ENCODE peak calls at places on chromosomes 2 and 18, in eight cellular contexts. One of them, this sample, is unnamed.
A peak's percentile ranks its signal among the peaks of the same experiment; 100 is the strongest.

GRCh38 chr2:65354773-65355172 is 77.6 kb downstream of the SPRED2 start:
- DNase-seq in fibroblast of lung: no peak
- DNase-seq in heart right ventricle: no peak
- DNase-seq in right lobe of liver: no peak
- DNase-seq in mucosa of descending colon: no peak
- DNase-seq in body of pancreas: no peak
- DNase-seq in neural progenitor cell: no peak
- DNase-seq in cardiac muscle cell: no peak
- DNase-seq in this sample: no peak

GRCh38 chr2:45930396-45930792 is 278.9 kb downstream of the PRKCE start:
- DNase-seq in heart right ventricle: no peak
- DNase-seq in neural progenitor cell: no peak
- DNase-seq in right lobe of liver: no peak
- DNase-seq in body of pancreas: no peak
- DNase-seq in fibroblast of lung: no peak
- DNase-seq in cardiac muscle cell: peak; percentile 54
- DNase-seq in mucosa of descending colon: no peak
- DNase-seq in this sample: peak; percentile 51

GRCh38 chr2:218570850-218571249 is 2.2 kb downstream of the CNOT9 start:
- DNase-seq in neural progenitor cell: no peak
- DNase-seq in heart right ventricle: no peak
- DNase-seq in fibroblast of lung: peak; percentile 33
- DNase-seq in right lobe of liver: no peak
- DNase-seq in mucosa of descending colon: no peak
- DNase-seq in body of pancreas: no peak
- DNase-seq in cardiac muscle cell: peak; percentile 10
- DNase-seq in this sample: no peak

GRCh38 chr2:226575928-226576327 is 223.7 kb downstream of the IRS1 start:
- DNase-seq in neural progenitor cell: no peak
- DNase-seq in cardiac muscle cell: no peak
- DNase-seq in fibroblast of lung: peak; percentile 46
- DNase-seq in body of pancreas: no peak
- DNase-seq in mucosa of descending colon: no peak
- DNase-seq in right lobe of liver: no peak
- DNase-seq in heart right ventricle: no peak
- DNase-seq in this sample: no peak

GRCh38 chr2:229041691-229042090 is 229.4 kb downstream of the PID1 start:
- DNase-seq in fibroblast of lung: no peak
- DNase-seq in neural progenitor cell: no peak
- DNase-seq in cardiac muscle cell: no peak
- DNase-seq in heart right ventricle: no peak
- DNase-seq in body of pancreas: no peak
- DNase-seq in right lobe of liver: no peak
- DNase-seq in mucosa of descending colon: no peak
- DNase-seq in this sample: no peak

GRCh38 chr2:227201806-227202205 is 37.4 kb downstream of the COL4A3 start:
- DNase-seq in right lobe of liver: no peak
- DNase-seq in mucosa of descending colon: no peak
- DNase-seq in cardiac muscle cell: no peak
- DNase-seq in neural progenitor cell: no peak
- DNase-seq in body of pancreas: no peak
- DNase-seq in fibroblast of lung: no peak
- DNase-seq in heart right ventricle: no peak
- DNase-seq in this sample: no peak

GRCh38 chr18:9520666-9521065 is 45.4 kb downstream of the RALBP1 start:
- DNase-seq in body of pancreas: no peak
- DNase-seq in fibroblast of lung: peak; percentile 31
- DNase-seq in cardiac muscle cell: peak; percentile 47
- DNase-seq in heart right ventricle: no peak
- DNase-seq in mucosa of descending colon: no peak
- DNase-seq in right lobe of liver: no peak
- DNase-seq in neural progenitor cell: no peak
- DNase-seq in this sample: no peak

GRCh38 chr2:136422512-136422911 is 304.6 kb upstream of the CXCR4 start:
- DNase-seq in right lobe of liver: no peak
- DNase-seq in fibroblast of lung: no peak
- DNase-seq in heart right ventricle: no peak
- DNase-seq in mucosa of descending colon: no peak
- DNase-seq in body of pancreas: no peak
- DNase-seq in cardiac muscle cell: no peak
- DNase-seq in neural progenitor cell: no peak
- DNase-seq in this sample: no peak

GRCh38 chr2:38959938-38960608 is 70.4 kb downstream of the ARHGEF33 start:
- DNase-seq in cardiac muscle cell: peak; percentile 96
- DNase-seq in mucosa of descending colon: peak; percentile 76
- DNase-seq in heart right ventricle: peak; percentile 62
- DNase-seq in fibroblast of lung: peak; percentile 88
- DNase-seq in neural progenitor cell: peak; percentile 90
- DNase-seq in body of pancreas: peak; percentile 82
- DNase-seq in right lobe of liver: peak; percentile 77
- DNase-seq in this sample: no peak

GRCh38 chr2:80048296-80048695 is 256.3 kb downstream of the LRRTM1 start:
- DNase-seq in mucosa of descending colon: no peak
- DNase-seq in heart right ventricle: no peak
- DNase-seq in body of pancreas: no peak
- DNase-seq in right lobe of liver: no peak
- DNase-seq in fibroblast of lung: no peak
- DNase-seq in neural progenitor cell: no peak
- DNase-seq in cardiac muscle cell: no peak
- DNase-seq in this sample: no peak

GRCh38 chr2:2947406-2947805 is 430.2 kb downstream of the EIPR1 start:
- DNase-seq in neural progenitor cell: no peak
- DNase-seq in fibroblast of lung: no peak
- DNase-seq in right lobe of liver: no peak
- DNase-seq in heart right ventricle: no peak
- DNase-seq in cardiac muscle cell: no peak
- DNase-seq in body of pancreas: no peak
- DNase-seq in mucosa of descending colon: no peak
- DNase-seq in this sample: no peak
- H3K9me3 ChIP-seq in neural progenitor cell: no peaks in the 10 kb centered on the region
- H3K9me3 ChIP-seq in fibroblast of lung: no peaks in the 10 kb centered on the region
- H3K9me3 ChIP-seq in right lobe of liver: no peaks in the 10 kb centered on the region
- H3K9me3 ChIP-seq in heart right ventricle: peaks cover 8% of the 10 kb centered on the region
- H3K9me3 ChIP-seq in cardiac muscle cell: no peaks in the 10 kb centered on the region
- H3K9me3 ChIP-seq in body of pancreas: no peaks in the 10 kb centered on the region
- H3K9me3 ChIP-seq in mucosa of descending colon: peaks cover 26% of the 10 kb centered on the region
- H3K9me3 ChIP-seq in this sample: no peaks in the 10 kb centered on the region

GRCh38 chr18:816088-816653 is 4.1 kb upstream of the YES1 start:
- DNase-seq in heart right ventricle: no peak
- DNase-seq in neural progenitor cell: no peak
- DNase-seq in right lobe of liver: no peak
- DNase-seq in body of pancreas: no peak
- DNase-seq in fibroblast of lung: no peak
- DNase-seq in cardiac muscle cell: no peak
- DNase-seq in mucosa of descending colon: no peak
- DNase-seq in this sample: no peak

GRCh38 chr18:812673-813404 is 797 bp upstream of the YES1 start:
- DNase-seq in fibroblast of lung: peak; percentile 83
- DNase-seq in cardiac muscle cell: peak; percentile 95
- DNase-seq in mucosa of descending colon: peak; percentile 82
- DNase-seq in body of pancreas: peak; percentile 75
- DNase-seq in neural progenitor cell: peak; percentile 81
- DNase-seq in heart right ventricle: peak; percentile 81
- DNase-seq in right lobe of liver: peak; percentile 77
- DNase-seq in this sample: peak; percentile 59

GRCh38 chr18:813405-814071 is 1.5 kb upstream of the YES1 start:
- DNase-seq in neural progenitor cell: no peak
- DNase-seq in mucosa of descending colon: no peak
- DNase-seq in body of pancreas: no peak
- DNase-seq in heart right ventricle: no peak
- DNase-seq in fibroblast of lung: no peak
- DNase-seq in cardiac muscle cell: peak; percentile 47
- DNase-seq in right lobe of liver: no peak
- DNase-seq in this sample: no peak

GRCh38 chr18:815353-815752 is 3.3 kb upstream of the YES1 start:
- DNase-seq in cardiac muscle cell: no peak
- DNase-seq in body of pancreas: no peak
- DNase-seq in heart right ventricle: no peak
- DNase-seq in neural progenitor cell: no peak
- DNase-seq in fibroblast of lung: no peak
- DNase-seq in right lobe of liver: no peak
- DNase-seq in mucosa of descending colon: no peak
- DNase-seq in this sample: no peak

DNA sequence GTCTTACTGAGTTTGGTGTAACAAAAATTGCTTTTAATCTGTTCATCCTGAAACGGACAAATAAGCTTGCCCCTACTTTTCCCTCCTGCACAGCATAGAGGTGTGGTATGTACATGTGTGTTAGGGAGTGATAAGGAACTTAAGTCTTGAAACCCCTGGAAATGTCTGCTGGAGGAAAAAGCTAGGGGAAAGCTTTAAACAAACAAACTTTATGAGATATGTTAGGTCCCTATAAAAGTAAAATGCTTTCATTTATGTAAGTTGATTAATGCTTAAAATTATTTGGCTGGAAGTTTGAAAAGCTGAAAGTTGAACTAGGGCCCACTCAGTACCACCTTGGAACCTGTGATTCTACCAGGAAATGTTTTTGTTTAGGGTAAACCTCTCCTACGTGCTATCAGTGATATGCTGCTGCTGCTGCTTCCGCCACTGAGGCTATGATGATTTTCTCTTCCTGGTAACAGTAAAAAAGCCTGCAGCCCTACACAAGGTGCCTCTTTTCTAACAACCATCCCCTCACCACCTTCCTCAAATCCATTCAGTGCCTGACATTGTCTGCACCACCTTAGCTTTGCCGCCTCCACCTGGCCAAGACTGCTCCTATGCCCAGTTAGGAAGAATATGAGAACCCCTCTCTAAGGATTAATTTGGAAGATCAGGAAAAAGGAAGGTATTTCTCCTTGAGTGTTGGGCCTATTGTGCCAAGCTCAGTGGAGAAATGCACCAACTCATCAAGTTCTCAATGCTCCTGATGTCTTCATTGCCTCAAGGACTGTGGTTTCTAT is 2.5 kb upstream of the YES1 start:
- DNase-seq in cardiac muscle cell: no peak
- DNase-seq in body of pancreas: no peak
- DNase-seq in fibroblast of lung: no peak
- DNase-seq in neural progenitor cell: no peak
- DNase-seq in right lobe of liver: no peak
- DNase-seq in mucosa of descending colon: no peak
- DNase-seq in heart right ventricle: no peak
- DNase-seq in this sample: no peak
- TF ChIP-seq CTCF in cardiac muscle cell: no peak
- TF ChIP-seq CTCF in body of pancreas: no peak
- TF ChIP-seq CTCF in fibroblast of lung: no peak
- TF ChIP-seq CTCF in neural progenitor cell: no peak
- TF ChIP-seq CTCF in right lobe of liver: no peak
- TF ChIP-seq CTCF in mucosa of descending colon: no peak
- TF ChIP-seq CTCF in heart right ventricle: no peak
- TF ChIP-seq CTCF in this sample: no peak

GRCh38 chr18:65988972-65989371 is 238.2 kb downstream of the CDH7 start:
- DNase-seq in mucosa of descending colon: no peak
- DNase-seq in cardiac muscle cell: no peak
- DNase-seq in body of pancreas: no peak
- DNase-seq in neural progenitor cell: no peak
- DNase-seq in fibroblast of lung: no peak
- DNase-seq in heart right ventricle: no peak
- DNase-seq in right lobe of liver: no peak
- DNase-seq in this sample: no peak

GRCh38 chr18:65990944-65991708 is 240.3 kb downstream of the CDH7 start:
- DNase-seq in body of pancreas: no peak
- DNase-seq in neural progenitor cell: no peak
- DNase-seq in fibroblast of lung: no peak
- DNase-seq in mucosa of descending colon: no peak
- DNase-seq in right lobe of liver: no peak
- DNase-seq in heart right ventricle: no peak
- DNase-seq in cardiac muscle cell: no peak
- DNase-seq in this sample: no peak

GRCh38 chr18:65990174-65990690 is 239.4 kb downstream of the CDH7 start:
- DNase-seq in cardiac muscle cell: no peak
- DNase-seq in heart right ventricle: no peak
- DNase-seq in body of pancreas: no peak
- DNase-seq in neural progenitor cell: no peak
- DNase-seq in right lobe of liver: no peak
- DNase-seq in fibroblast of lung: no peak
- DNase-seq in mucosa of descending colon: no peak
- DNase-seq in this sample: no peak

GRCh38 chr18:65983750-65984149 is 232.9 kb downstream of the CDH7 start:
- DNase-seq in right lobe of liver: no peak
- DNase-seq in body of pancreas: no peak
- DNase-seq in mucosa of descending colon: no peak
- DNase-seq in neural progenitor cell: peak; percentile 6
- DNase-seq in cardiac muscle cell: no peak
- DNase-seq in fibroblast of lung: no peak
- DNase-seq in heart right ventricle: no peak
- DNase-seq in this sample: no peak

DNA sequence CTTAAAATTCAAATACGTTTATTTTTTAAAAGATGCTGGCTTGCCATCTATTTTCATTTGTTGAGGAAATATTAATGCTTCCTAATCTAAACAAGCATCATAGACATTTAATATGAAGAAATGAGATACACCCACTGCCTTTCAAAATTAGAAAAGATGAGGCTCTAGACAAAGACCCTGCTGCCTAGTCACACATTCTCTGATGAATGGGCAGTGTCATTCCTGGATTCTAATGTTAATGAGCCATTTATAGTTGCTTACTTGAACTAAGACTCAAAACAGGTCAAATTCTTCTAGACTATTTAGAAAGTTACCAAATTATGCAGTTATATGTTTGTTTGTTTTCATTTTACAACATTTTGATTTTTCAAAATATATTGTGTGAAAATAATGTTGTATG is 237.6 kb downstream of the CDH7 start:
- DNase-seq in cardiac muscle cell: no peak
- DNase-seq in heart right ventricle: no peak
- DNase-seq in right lobe of liver: no peak
- DNase-seq in neural progenitor cell: no peak
- DNase-seq in mucosa of descending colon: no peak
- DNase-seq in fibroblast of lung: no peak
- DNase-seq in body of pancreas: no peak
- DNase-seq in this sample: no peak
- H3K9me3 ChIP-seq in cardiac muscle cell: no peaks in the 10 kb centered on the region
- H3K9me3 ChIP-seq in heart right ventricle: no peaks in the 10 kb centered on the region
- H3K9me3 ChIP-seq in right lobe of liver: no peaks in the 10 kb centered on the region
- H3K9me3 ChIP-seq in neural progenitor cell: no peaks in the 10 kb centered on the region
- H3K9me3 ChIP-seq in mucosa of descending colon: no peaks in the 10 kb centered on the region
- H3K9me3 ChIP-seq in fibroblast of lung: no peaks in the 10 kb centered on the region
- H3K9me3 ChIP-seq in body of pancreas: no peaks in the 10 kb centered on the region
- H3K9me3 ChIP-seq in this sample: no peaks in the 10 kb centered on the region

DNA sequence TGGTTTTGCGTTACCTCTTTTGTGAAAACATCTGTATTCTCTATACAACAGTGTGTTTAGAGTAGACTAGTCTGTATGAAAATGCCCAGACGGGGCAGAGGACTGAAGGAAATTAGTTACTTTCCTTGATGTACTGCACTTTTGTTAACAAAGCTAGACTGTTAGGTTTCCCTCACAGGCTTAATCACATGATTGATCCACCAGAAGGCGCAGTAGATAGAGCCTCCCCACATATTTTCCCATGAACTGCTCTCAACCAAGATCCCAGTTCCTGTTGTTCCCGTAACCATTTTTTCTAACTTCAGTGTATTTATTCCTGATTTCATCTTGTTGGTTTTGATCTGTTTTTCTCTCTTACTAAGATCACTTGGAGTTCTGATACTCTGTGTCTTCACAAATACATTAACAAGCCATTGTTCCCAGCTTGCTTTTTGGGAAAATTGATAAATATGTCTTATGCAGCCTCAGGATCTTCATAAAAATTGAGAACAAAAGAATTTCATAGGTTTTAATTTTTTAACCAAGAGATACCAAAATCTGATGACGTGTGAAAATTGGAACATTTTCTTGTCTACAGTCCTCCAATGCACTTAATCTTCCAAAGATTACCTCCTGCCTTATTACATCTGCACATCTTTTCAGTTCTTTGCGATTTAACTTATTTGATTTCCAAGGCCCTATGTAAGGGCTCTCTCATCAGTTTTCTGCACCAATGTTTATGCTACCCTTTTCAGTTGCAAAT is 2.9 kb downstream of the MRPL35 start:
- DNase-seq in neural progenitor cell: no peak
- DNase-seq in right lobe of liver: no peak
- DNase-seq in fibroblast of lung: peak; percentile 39
- DNase-seq in body of pancreas: no peak
- DNase-seq in mucosa of descending colon: no peak
- DNase-seq in heart right ventricle: no peak
- DNase-seq in cardiac muscle cell: peak; percentile 32
- DNase-seq in this sample: no peak
- TF ChIP-seq CTCF in neural progenitor cell: peak; percentile 25
- TF ChIP-seq CTCF in right lobe of liver: no peak
- TF ChIP-seq CTCF in fibroblast of lung: no peak
- TF ChIP-seq CTCF in body of pancreas: no peak
- TF ChIP-seq CTCF in mucosa of descending colon: no peak
- TF ChIP-seq CTCF in heart right ventricle: no peak
- TF ChIP-seq CTCF in cardiac muscle cell: no peak
- TF ChIP-seq CTCF in this sample: no peak